ENCODE peak calls at places on chromosomes 7 and 10, in four cellular contexts. One of them, this sample, is unnamed. For H3K4me1, the result is how much of the 10 kb centered on the place peaks cover.

GRCh38 chr10:43785252-43785651 is 136.6 kb upstream of the ZNF32 start:
- DNase-seq in NT2/D1: no peak
- DNase-seq in astrocyte: no peak
- DNase-seq in mesenchymal stem cell: no peak
- DNase-seq in this sample: no peak

GRCh38 chr7:22357311-22358175 is 589 bp upstream of the RAPGEF5 start:
- DNase-seq in NT2/D1: no peak
- DNase-seq in astrocyte: peak
- DNase-seq in mesenchymal stem cell: peak
- DNase-seq in this sample: no peak

GRCh38 chr7:129262333-129262732 is 37.5 kb downstream of the AHCYL2 start:
- DNase-seq in NT2/D1: no peak
- DNase-seq in astrocyte: peak
- DNase-seq in mesenchymal stem cell: peak
- DNase-seq in this sample: no peak

GRCh38 chr10:86953747-86954680 is 3.4 kb downstream of the MMRN2 start:
- DNase-seq in NT2/D1: peak
- DNase-seq in astrocyte: peak
- DNase-seq in mesenchymal stem cell: peak
- DNase-seq in this sample: peak

GRCh38 chr10:5547934-5548660 is 23.3 kb downstream of the CALML3 start:
- DNase-seq in NT2/D1: no peak
- DNase-seq in astrocyte: no peak
- DNase-seq in mesenchymal stem cell: peak
- DNase-seq in this sample: no peak

GRCh38 chr7:16026253-16027020 is 340.0 kb upstream of the MEOX2 start:
- DNase-seq in NT2/D1: no peak
- DNase-seq in astrocyte: peak
- DNase-seq in mesenchymal stem cell: peak
- DNase-seq in this sample: peak

GRCh38 chr7:65980478-65981250 is 1.3 kb downstream of the GUSB start:
- DNase-seq in NT2/D1: no peak
- DNase-seq in astrocyte: peak
- DNase-seq in mesenchymal stem cell: peak
- DNase-seq in this sample: no peak

GRCh38 chr7:149773446-149774236 is at the start of gene ZNF467:
- DNase-seq in NT2/D1: no peak
- DNase-seq in astrocyte: no peak
- DNase-seq in mesenchymal stem cell: peak
- DNase-seq in this sample: peak

GRCh38 chr7:40964610-40965009 is 738.3 kb downstream of the INHBA start:
- DNase-seq in NT2/D1: no peak
- DNase-seq in astrocyte: no peak
- DNase-seq in mesenchymal stem cell: no peak
- DNase-seq in this sample: no peak

GRCh38 chr10:113179270-113179669 is 229.2 kb downstream of the TCF7L2 start:
- DNase-seq in NT2/D1: no peak
- DNase-seq in astrocyte: no peak
- DNase-seq in mesenchymal stem cell: no peak
- DNase-seq in this sample: no peak

GRCh38 chr10:109474817-109475216 is 448.5 kb downstream of the XPNPEP1 start:
- DNase-seq in NT2/D1: peak
- DNase-seq in astrocyte: no peak
- DNase-seq in mesenchymal stem cell: peak
- DNase-seq in this sample: no peak

GRCh38 chr10:71821909-71822763 is 28.9 kb downstream of the PSAP start:
- DNase-seq in NT2/D1: no peak
- DNase-seq in astrocyte: peak
- DNase-seq in mesenchymal stem cell: no peak
- DNase-seq in this sample: no peak

GRCh38 chr7:133836666-133837065 is 290.5 kb upstream of the LRGUK start:
- DNase-seq in NT2/D1: no peak
- DNase-seq in astrocyte: no peak
- DNase-seq in mesenchymal stem cell: no peak
- DNase-seq in this sample: no peak

GRCh38 chr10:117933036-117933435 is 113.7 kb downstream of the RAB11FIP2 start:
- DNase-seq in NT2/D1: no peak
- DNase-seq in astrocyte: no peak
- DNase-seq in mesenchymal stem cell: no peak
- DNase-seq in this sample: no peak

GRCh38 chr10:118045842-118046490 is 775 bp downstream of the RAB11FIP2 start:
- DNase-seq in NT2/D1: peak
- DNase-seq in astrocyte: peak
- DNase-seq in mesenchymal stem cell: peak
- DNase-seq in this sample: peak

GRCh38 chr10:111085690-111086353 is 9.0 kb downstream of the ADRA2A start:
- DNase-seq in NT2/D1: no peak
- DNase-seq in astrocyte: no peak
- DNase-seq in mesenchymal stem cell: no peak
- DNase-seq in this sample: no peak

GRCh38 chr10:31262672-31263071 is 56.3 kb upstream of the ZEB1 start:
- DNase-seq in NT2/D1: no peak
- DNase-seq in astrocyte: peak
- DNase-seq in mesenchymal stem cell: no peak
- DNase-seq in this sample: peak

GRCh38 chr7:159126496-159127345 is 17.9 kb downstream of the VIPR2 start:
- DNase-seq in NT2/D1: no peak
- DNase-seq in astrocyte: no peak
- DNase-seq in mesenchymal stem cell: no peak
- DNase-seq in this sample: no peak

GRCh38 chr10:317219-317868 is 182.1 kb downstream of the ZMYND11 start:
- DNase-seq in NT2/D1: no peak
- DNase-seq in astrocyte: peak
- DNase-seq in mesenchymal stem cell: peak
- DNase-seq in this sample: peak

GRCh38 chr10:3206516-3207157 is 34.1 kb upstream of the PITRM1 start:
- DNase-seq in NT2/D1: no peak
- DNase-seq in astrocyte: no peak
- DNase-seq in mesenchymal stem cell: no peak
- DNase-seq in this sample: no peak

GRCh38 chr7:152462995-152463713 is 27.4 kb upstream of the KMT2C start:
- DNase-seq in NT2/D1: peak
- DNase-seq in astrocyte: peak
- DNase-seq in mesenchymal stem cell: peak
- DNase-seq in this sample: peak

GRCh38 chr7:96045919-96046318 is 273.6 kb downstream of the DYNC1I1 start:
- DNase-seq in NT2/D1: no peak
- DNase-seq in astrocyte: no peak
- DNase-seq in mesenchymal stem cell: no peak
- DNase-seq in this sample: no peak

GRCh38 chr10:3424102-3424803 is 251.7 kb upstream of the PITRM1 start:
- DNase-seq in NT2/D1: no peak
- DNase-seq in astrocyte: peak
- DNase-seq in mesenchymal stem cell: peak
- DNase-seq in this sample: peak

GRCh38 chr7:101294039-101294831 is 27.4 kb downstream of the IFT22 start:
- DNase-seq in NT2/D1: peak
- DNase-seq in astrocyte: no peak
- DNase-seq in mesenchymal stem cell: no peak
- DNase-seq in this sample: no peak

GRCh38 chr10:13518076-13518692 is 10.6 kb downstream of the BEND7 start:
- DNase-seq in NT2/D1: no peak
- DNase-seq in astrocyte: no peak
- DNase-seq in mesenchymal stem cell: peak
- DNase-seq in this sample: no peak

GRCh38 chr10:12699756-12700556 is 301.6 kb downstream of the CCDC3 start:
- DNase-seq in NT2/D1: no peak
- DNase-seq in astrocyte: no peak
- DNase-seq in mesenchymal stem cell: no peak
- DNase-seq in this sample: no peak

GRCh38 chr7:124780056-124780455 is 14.5 kb upstream of the GPR37 start:
- DNase-seq in NT2/D1: no peak
- DNase-seq in astrocyte: no peak
- DNase-seq in mesenchymal stem cell: no peak
- DNase-seq in this sample: no peak

GRCh38 chr7:124779620-124780019 is 14.0 kb upstream of the GPR37 start:
- DNase-seq in NT2/D1: no peak
- DNase-seq in astrocyte: no peak
- DNase-seq in mesenchymal stem cell: no peak
- DNase-seq in this sample: no peak

GRCh38 chr7:124781907-124782306 is 16.3 kb upstream of the GPR37 start:
- DNase-seq in NT2/D1: no peak
- DNase-seq in astrocyte: no peak
- DNase-seq in mesenchymal stem cell: peak
- DNase-seq in this sample: no peak

GRCh38 chr7:124781418-124781817 is 15.8 kb upstream of the GPR37 start:
- DNase-seq in NT2/D1: no peak
- DNase-seq in astrocyte: no peak
- DNase-seq in mesenchymal stem cell: peak
- DNase-seq in this sample: no peak

DNA sequence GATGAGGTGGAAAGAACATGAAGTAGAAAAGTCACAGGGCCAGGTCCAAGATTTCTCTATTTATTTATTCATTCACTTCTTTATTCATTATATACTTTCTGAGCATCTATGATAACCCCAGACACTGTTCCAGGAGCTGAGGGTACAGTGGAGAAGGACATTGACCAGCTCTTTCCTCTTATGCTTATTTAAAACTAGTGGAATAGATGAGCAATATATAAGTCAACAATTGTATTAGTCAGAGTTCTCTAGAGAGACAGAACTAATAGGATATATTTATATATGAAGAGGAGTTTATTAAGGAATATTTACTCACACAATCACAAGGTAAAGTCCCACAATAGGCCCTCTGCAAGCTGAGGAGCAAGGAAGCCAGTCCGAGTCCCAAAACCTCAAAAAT is 15.0 kb upstream of the GPR37 start:
- DNase-seq in NT2/D1: no peak
- DNase-seq in astrocyte: no peak
- DNase-seq in mesenchymal stem cell: no peak
- DNase-seq in this sample: no peak
- H3K9ac ChIP-seq in NT2/D1: no peak
- H3K9ac ChIP-seq in astrocyte: no peak
- H3K9ac ChIP-seq in mesenchymal stem cell: no peak
- H3K9ac ChIP-seq in this sample: no peak

DNA sequence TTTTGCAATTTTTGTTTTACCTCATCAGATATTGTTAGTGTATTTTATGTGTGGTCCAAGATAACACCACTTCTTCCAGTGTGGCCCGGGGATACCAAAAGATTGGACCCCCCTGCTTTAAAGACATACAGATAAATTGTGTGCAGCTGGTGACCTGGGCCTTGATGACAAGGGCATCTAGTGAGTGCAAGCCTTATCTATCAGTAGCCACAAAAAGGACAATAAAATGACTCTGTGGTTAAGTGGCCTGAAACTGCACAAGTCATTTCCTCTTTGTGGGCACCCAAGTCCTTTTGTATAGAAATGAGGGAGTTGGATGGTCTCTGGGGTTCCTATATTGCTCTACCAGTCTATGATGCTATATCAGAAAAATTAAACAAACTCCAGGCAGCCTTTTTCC is 98.1 kb downstream of the PARD3 start:
- DNase-seq in NT2/D1: no peak
- DNase-seq in astrocyte: peak
- DNase-seq in mesenchymal stem cell: peak
- DNase-seq in this sample: no peak
- H3K4me3 ChIP-seq in NT2/D1: no peak
- H3K4me3 ChIP-seq in astrocyte: no peak
- H3K4me3 ChIP-seq in mesenchymal stem cell: no peak
- H3K4me3 ChIP-seq in this sample: no peak

GRCh38 chr7:2736411-2736914 is 48.5 kb downstream of the AMZ1 start:
- DNase-seq in NT2/D1: no peak
- DNase-seq in astrocyte: no peak
- DNase-seq in mesenchymal stem cell: no peak
- DNase-seq in this sample: no peak

GRCh38 chr7:2732959-2733584 is 45.1 kb downstream of the AMZ1 start:
- DNase-seq in NT2/D1: no peak
- DNase-seq in astrocyte: peak
- DNase-seq in mesenchymal stem cell: peak
- DNase-seq in this sample: no peak

GRCh38 chr7:2734084-2734601 is 46.1 kb downstream of the AMZ1 start:
- DNase-seq in NT2/D1: no peak
- DNase-seq in astrocyte: no peak
- DNase-seq in mesenchymal stem cell: no peak
- DNase-seq in this sample: no peak

GRCh38 chr7:2735744-2736143 is 47.7 kb downstream of the AMZ1 start:
- DNase-seq in NT2/D1: no peak
- DNase-seq in astrocyte: no peak
- DNase-seq in mesenchymal stem cell: no peak
- DNase-seq in this sample: no peak

DNA sequence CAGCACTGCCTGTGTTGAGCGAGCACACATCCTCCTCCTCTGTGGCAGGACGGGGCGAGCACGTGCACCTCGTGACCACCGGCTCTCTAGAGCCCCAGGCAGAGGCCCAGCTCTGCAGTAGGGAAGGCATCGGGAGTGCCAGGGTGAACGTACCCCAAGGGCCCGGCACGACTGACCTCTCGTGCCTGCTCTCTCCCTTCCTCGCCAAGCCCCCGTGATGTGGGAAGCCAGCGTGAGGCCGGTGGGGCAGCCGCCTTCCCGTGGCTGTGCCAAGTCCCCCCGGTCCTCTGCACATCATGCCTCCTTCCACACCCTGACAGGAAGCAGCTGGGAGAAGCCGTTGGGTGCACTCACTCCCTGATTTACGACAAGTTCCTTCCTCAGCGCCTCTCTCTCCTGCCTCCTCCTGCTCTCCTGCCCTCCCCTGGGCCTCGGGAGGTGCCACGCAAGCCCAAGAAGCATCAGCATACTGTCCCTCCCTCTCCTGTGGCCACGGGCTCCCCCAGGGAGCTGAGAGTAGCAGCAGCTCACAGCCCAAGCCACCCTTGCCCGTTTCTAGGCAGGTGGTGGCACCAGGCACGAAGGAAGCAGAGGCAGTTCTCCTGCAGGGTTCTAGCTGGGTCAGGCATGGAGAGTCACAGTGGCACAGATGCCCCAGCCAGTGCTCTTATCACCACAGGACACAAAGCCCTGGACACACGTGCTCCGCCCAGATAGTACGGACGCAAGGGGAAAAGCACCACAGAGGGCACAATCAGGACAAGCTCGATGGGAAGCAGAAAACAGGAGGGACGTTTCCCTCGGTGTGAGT is 47.0 kb downstream of the AMZ1 start:
- DNase-seq in NT2/D1: no peak
- DNase-seq in astrocyte: no peak
- DNase-seq in mesenchymal stem cell: peak
- DNase-seq in this sample: no peak
- H3K4me1 ChIP-seq in NT2/D1: under half
- H3K4me1 ChIP-seq in astrocyte: under half
- H3K4me1 ChIP-seq in mesenchymal stem cell: under half
- H3K4me1 ChIP-seq in this sample: under half

GRCh38 chr7:112255388-112255720 is 48.9 kb downstream of the ZNF277 start:
- DNase-seq in NT2/D1: no peak
- DNase-seq in astrocyte: peak
- DNase-seq in mesenchymal stem cell: no peak
- DNase-seq in this sample: no peak

GRCh38 chr7:112257073-112257472 is 50.6 kb downstream of the ZNF277 start:
- DNase-seq in NT2/D1: no peak
- DNase-seq in astrocyte: no peak
- DNase-seq in mesenchymal stem cell: no peak
- DNase-seq in this sample: no peak

GRCh38 chr7:112252691-112253090 is 46.2 kb downstream of the ZNF277 start:
- DNase-seq in NT2/D1: no peak
- DNase-seq in astrocyte: no peak
- DNase-seq in mesenchymal stem cell: no peak
- DNase-seq in this sample: no peak

GRCh38 chr7:112254166-112254565 is 47.7 kb downstream of the ZNF277 start:
- DNase-seq in NT2/D1: no peak
- DNase-seq in astrocyte: no peak
- DNase-seq in mesenchymal stem cell: no peak
- DNase-seq in this sample: no peak

GRCh38 chr7:112254709-112255387 is 48.4 kb downstream of the ZNF277 start:
- DNase-seq in NT2/D1: no peak
- DNase-seq in astrocyte: no peak
- DNase-seq in mesenchymal stem cell: no peak
- DNase-seq in this sample: no peak
- H3K9ac ChIP-seq in NT2/D1: no peak
- H3K9ac ChIP-seq in astrocyte: no peak
- H3K9ac ChIP-seq in mesenchymal stem cell: no peak
- H3K9ac ChIP-seq in this sample: no peak